ENCODE peak calls at places on chromosomes 5 and 9, in four cellular contexts. C is activated T-cell treated with anti-CD3 and anti-CD28 coated beads for 48 hours, Y is NCI-H1105, P is GF-D8. T is an unnamed sample.
A peak's percentile ranks its signal among the peaks of the same experiment; 100 is the strongest.

GRCh38 chr5:143041972-143042770 is 272.0 kb downstream of the ARHGAP26 start:
- DNase-seq in C (no peak), Y (no peak), P (no peak), T (no peak)

GRCh38 chr5:1523793-1524480 is at the start of gene LPCAT1:
- DNase-seq in C (peak; percentile 80), Y (peak; percentile 51), P (no peak), T (no peak)

GRCh38 chr9:3972687-3973086 is 327.2 kb downstream of the GLIS3 start:
- DNase-seq in C (no peak), Y (no peak), P (no peak), T (no peak)

GRCh38 chr5:44189255-44189654 is 200.0 kb downstream of the FGF10 start:
- DNase-seq in C (no peak), Y (no peak), P (no peak), T (no peak)

GRCh38 chr5:169637856-169638190 is 748 bp downstream of the DOCK2 start:
- DNase-seq in C (peak; percentile 67), Y (no peak), P (peak; percentile 56), T (no peak)

GRCh38 chr9:37984672-37985611 is 81.0 kb upstream of the SLC25A51 start:
- DNase-seq in C (no peak), Y (peak; percentile 45), P (no peak), T (peak; percentile 69)

GRCh38 chr5:154756871-154757646 is 1.9 kb downstream of the LARP1 start:
- DNase-seq in C (peak; percentile 57), Y (no peak), P (no peak), T (no peak)

GRCh38 chr5:91049800-91050199 is 333.3 kb downstream of the ARRDC3 start:
- DNase-seq in C (no peak), Y (no peak), P (no peak), T (no peak)

GRCh38 chr9:76419782-76420380 is 25.7 kb upstream of the RFK start:
- DNase-seq in C (no peak), Y (no peak), P (no peak), T (no peak)

GRCh38 chr5:67493676-67494075 is 297.1 kb upstream of the CD180 start:
- DNase-seq in C (no peak), Y (no peak), P (no peak), T (no peak)

GRCh38 chr9:119375892-119376291 is 6.7 kb upstream of the BRINP1 start:
- DNase-seq in C (no peak), Y (peak; percentile 14), P (no peak), T (no peak)

GRCh38 chr5:115838885-115839518 is 2.4 kb downstream of the ATG12 start:
- DNase-seq in C (no peak), Y (no peak), P (no peak), T (no peak)

GRCh38 chr9:136225748-136226679 is 19.6 kb downstream of the QSOX2 start:
- DNase-seq in C (peak; percentile 59), Y (no peak), P (peak; percentile 6), T (no peak)

GRCh38 chr5:115267617-115268016 is 4.9 kb upstream of the PGGT1B start:
- DNase-seq in C (no peak), Y (no peak), P (no peak), T (no peak)

GRCh38 chr5:475704-476101 is 32.7 kb downstream of the EXOC3 start:
- DNase-seq in C (no peak), Y (no peak), P (no peak), T (no peak)

GRCh38 chr9:69895185-69895584 is 74.6 kb downstream of the CFAP95 start:
- DNase-seq in C (no peak), Y (no peak), P (no peak), T (no peak)

GRCh38 chr9:134551657-134552348 is 89.8 kb upstream of the COL5A1 start:
- DNase-seq in C (no peak), Y (no peak), P (peak; percentile 32), T (no peak)

GRCh38 chr5:97163360-97163764 is 19.7 kb downstream of the RIOK2 start:
- DNase-seq in C (no peak), Y (no peak), P (no peak), T (no peak)

GRCh38 chr5:14298126-14298847 is 155.1 kb downstream of the TRIO start:
- DNase-seq in C (no peak), Y (no peak), P (no peak), T (peak; percentile 50)

GRCh38 chr9:79233542-79233941 is 338.2 kb upstream of the TLE4 start:
- DNase-seq in C (no peak), Y (no peak), P (no peak), T (no peak)

GRCh38 chr5:180294401-180294800 is 2.5 kb upstream of the MAPK9 start:
- DNase-seq in C (no peak), Y (no peak), P (no peak), T (no peak)

GRCh38 chr5:74309050-74309449 is 331.5 kb downstream of the ENC1 start:
- DNase-seq in C (no peak), Y (no peak), P (no peak), T (no peak)

GRCh38 chr5:158847772-158848171 is 251.9 kb downstream of the EBF1 start:
- DNase-seq in C (no peak), Y (no peak), P (no peak), T (no peak)

GRCh38 chr9:101463397-101463796 is 27.8 kb upstream of the ALDOB start:
- DNase-seq in C (no peak), Y (no peak), P (no peak), T (no peak)

GRCh38 chr5:114402206-114402605 is 40.3 kb downstream of the KCNN2 start:
- DNase-seq in C (no peak), Y (no peak), P (no peak), T (no peak)

GRCh38 chr9:79617395-79617794 is 45.6 kb downstream of the TLE4 start:
- DNase-seq in C (no peak), Y (no peak), P (no peak), T (peak; percentile 35)

GRCh38 chr9:136399176-136400037 is 563 bp downstream of the SNAPC4 start:
- DNase-seq in C (peak; percentile 40), Y (no peak), P (no peak), T (no peak)

GRCh38 chr9:137269231-137269772 is 8.2 kb upstream of the TOR4A start:
- DNase-seq in C (no peak), Y (no peak), P (no peak), T (no peak)

GRCh38 chr9:129278391-129279237 is 100.6 kb upstream of the IER5L start:
- DNase-seq in C (no peak), Y (peak; percentile 89), P (no peak), T (no peak)

GRCh38 chr9:108245901-108246300 is 609.9 kb downstream of the ACTL7B start:
- DNase-seq in C (no peak), Y (no peak), P (no peak), T (no peak)

GRCh38 chr5:139167952-139168720 is 30.0 kb downstream of the SIL1 start:
- DNase-seq in C (no peak), Y (no peak), P (no peak), T (no peak)

GRCh38 chr5:885529-885928 is 7.1 kb downstream of the BRD9 start:
- DNase-seq in C (no peak), Y (peak; percentile 39), P (no peak), T (no peak)

GRCh38 chr9:126454795-126455194 is 128.2 kb downstream of the MVB12B start:
- DNase-seq in C (no peak), Y (no peak), P (no peak), T (no peak)

GRCh38 chr5:68374770-68375518 is 159.4 kb downstream of the PIK3R1 start:
- DNase-seq in C (no peak), Y (no peak), P (no peak), T (peak; percentile 27)

GRCh38 chr5:90645024-90645610 is 86.5 kb downstream of the ADGRV1 start:
- DNase-seq in C (no peak), Y (no peak), P (no peak), T (no peak)

GRCh38 chr9:2241461-2241874 is 226.3 kb downstream of the SMARCA2 start:
- DNase-seq in C (no peak), Y (no peak), P (no peak), T (no peak)

GRCh38 chr5:78065663-78066062 is 228.8 kb downstream of the AP3B1 start:
- DNase-seq in C (no peak), Y (no peak), P (no peak), T (no peak)

GRCh38 chr5:3201121-3201520 is 394.5 kb upstream of the IRX1 start:
- DNase-seq in C (no peak), Y (no peak), P (no peak), T (no peak)

GRCh38 chr5:83715316-83716060 is 5.2 kb downstream of the HAPLN1 start:
- DNase-seq in C (no peak), Y (no peak), P (no peak), T (no peak)

T was measured in GM04504.